ENCODE peak calls at places on chromosomes 6 and 20, in six cellular contexts. B is RWPE1, E is ACHN, O is RPMI7951, T is cerebellum, J is mucosa of gallbladder. N is an unnamed sample.

GRCh38 chr6:125421853-125422252 is 120.1 kb upstream of the HDDC2 start:
- DNase-seq in J (no peak), E (no peak), O (peak; percentile 17), B (peak; percentile 10), T (no peak), N (no peak)

GRCh38 chr20:48758206-48758820 is 69.5 kb downstream of the PREX1 start:
- DNase-seq in J (no peak), B (no peak), O (no peak), E (no peak), T (no peak), N (no peak)

GRCh38 chr6:122730775-122731386 is 48.6 kb upstream of the FABP7 start:
- DNase-seq in J (no peak), O (peak; percentile 30), B (peak; percentile 20), T (peak; percentile 57), E (peak; percentile 39), N (no peak)

GRCh38 chr6:89986650-89987074 is 92.4 kb downstream of the GJA10 start:
- DNase-seq in O (peak; percentile 88), B (no peak), J (no peak), T (no peak), E (no peak), N (no peak)

GRCh38 chr6:43951063-43951755 is 176.0 kb downstream of the MRPL14 start:
- DNase-seq in T (no peak), O (peak; percentile 69), J (peak; percentile 67), B (no peak), E (peak; percentile 15), N (peak; percentile 75)

GRCh38 chr20:52422574-52423463 is 231.2 kb upstream of the ZFP64 start:
- DNase-seq in B (no peak), T (no peak), E (no peak), J (no peak), O (peak; percentile 62), N (no peak)

GRCh38 chr6:21949211-21949801 is 347.5 kb downstream of the PRL start:
- DNase-seq in E (no peak), O (peak; percentile 30), B (no peak), J (no peak), T (no peak), N (no peak)

GRCh38 chr20:973785-974194 is 28.3 kb downstream of the RSPO4 start:
- DNase-seq in E (peak; percentile 75), B (peak; percentile 65), J (no peak), O (peak; percentile 56), T (no peak), N (peak; percentile 21)

GRCh38 chr6:52566853-52567279 is 10.0 kb downstream of the TRAM2 start:
- DNase-seq in T (no peak), E (no peak), O (peak; percentile 100), B (peak; percentile 41), J (no peak), N (no peak)

GRCh38 chr6:111274593-111275217 is 187.4 kb downstream of the SLC16A10 start:
- DNase-seq in O (no peak), E (no peak), J (no peak), T (no peak), B (no peak), N (no peak)

GRCh38 chr20:63579017-63579705 is 5.1 kb upstream of the HELZ2 start:
- DNase-seq in O (peak; percentile 39), J (no peak), T (no peak), B (no peak), E (no peak), N (no peak)

GRCh38 chr6:138821519-138821918 is 25.6 kb downstream of the ECT2L start:
- DNase-seq in O (no peak), B (no peak), E (no peak), T (no peak), J (no peak), N (no peak)

GRCh38 chr6:126228001-126228791 is 111.7 kb upstream of the CENPW start:
- DNase-seq in E (no peak), B (no peak), O (no peak), J (no peak), T (peak; percentile 10), N (no peak)

GRCh38 chr6:56850618-56851017 is 104.3 kb upstream of the BEND6 start:
- DNase-seq in B (no peak), J (no peak), E (no peak), T (peak; percentile 19), O (no peak), N (no peak)

GRCh38 chr6:38502423-38502822 is 137.3 kb downstream of the BTBD9 start:
- DNase-seq in B (no peak), T (no peak), J (no peak), E (no peak), O (no peak), N (no peak)

GRCh38 chr6:165676435-165677068 is 13.5 kb upstream of the PDE10A start:
- DNase-seq in O (peak; percentile 83), J (no peak), T (no peak), E (no peak), B (no peak), N (no peak)

GRCh38 chr6:140816696-140817095 is 1316.0 kb upstream of the GJE1 start:
- DNase-seq in T (no peak), E (no peak), B (no peak), J (no peak), O (no peak), N (no peak)

GRCh38 chr6:6131492-6132109 is 124.9 kb upstream of the NRN1 start:
- DNase-seq in E (peak; percentile 54), T (no peak), O (peak; percentile 16), B (no peak), J (no peak), N (no peak)

GRCh38 chr20:21396045-21396893 is 1.1 kb downstream of the NKX2-4 start:
- DNase-seq in J (no peak), E (no peak), T (no peak), B (no peak), O (peak; percentile 5), N (no peak)

GRCh38 chr6:143333081-143333480 is 117.4 kb downstream of the ADAT2 start:
- DNase-seq in B (peak; percentile 76), J (no peak), T (no peak), E (no peak), O (no peak), N (no peak)

GRCh38 chr6:73032586-73032985 is 192.7 kb downstream of the KHDC1L start:
- DNase-seq in O (peak; percentile 12), J (no peak), B (peak; percentile 81), E (no peak), T (no peak), N (no peak)